ENCODE peak calls at places on chromosome 22, in eight cellular contexts. One of them, this sample, is unnamed.

GRCh38 chr22:38110008-38110862 is at the start of gene BAIAP2L2:
- DNase-seq in GF-D8: no peak
- DNase-seq in T-cell: no peak
- DNase-seq in adrenal gland: no peak
- DNase-seq in fibroblast of lung: no peak
- DNase-seq in WTC11: no peak
- DNase-seq in NB4: no peak
- DNase-seq in mucosa of gallbladder: peak; percentile 83
- DNase-seq in this sample: no peak

GRCh38 chr22:19635644-19636043 is 78.7 kb upstream of the SEPTIN5 start:
- DNase-seq in GF-D8: no peak
- DNase-seq in T-cell: no peak
- DNase-seq in adrenal gland: no peak
- DNase-seq in fibroblast of lung: no peak
- DNase-seq in WTC11: no peak
- DNase-seq in NB4: no peak
- DNase-seq in mucosa of gallbladder: no peak
- DNase-seq in this sample: no peak

GRCh38 chr22:46107089-46107664 is 43.1 kb upstream of the PPARA start:
- DNase-seq in GF-D8: no peak
- DNase-seq in T-cell: no peak
- DNase-seq in adrenal gland: peak; percentile 82
- DNase-seq in fibroblast of lung: no peak
- DNase-seq in WTC11: no peak
- DNase-seq in NB4: no peak
- DNase-seq in mucosa of gallbladder: no peak
- DNase-seq in this sample: no peak

GRCh38 chr22:50236731-50237409 is 8.0 kb downstream of the TUBGCP6 start:
- DNase-seq in GF-D8: no peak
- DNase-seq in T-cell: no peak
- DNase-seq in adrenal gland: no peak
- DNase-seq in fibroblast of lung: no peak
- DNase-seq in WTC11: no peak
- DNase-seq in NB4: peak; percentile 88
- DNase-seq in mucosa of gallbladder: no peak
- DNase-seq in this sample: no peak

GRCh38 chr22:29343313-29343805 is 27.9 kb upstream of the RASL10A start:
- DNase-seq in GF-D8: no peak
- DNase-seq in T-cell: no peak
- DNase-seq in adrenal gland: no peak
- DNase-seq in fibroblast of lung: peak; percentile 81
- DNase-seq in WTC11: no peak
- DNase-seq in NB4: no peak
- DNase-seq in mucosa of gallbladder: no peak
- DNase-seq in this sample: no peak

GRCh38 chr22:25795437-25795836 is 53.4 kb downstream of the MYO18B start:
- DNase-seq in GF-D8: no peak
- DNase-seq in T-cell: no peak
- DNase-seq in adrenal gland: no peak
- DNase-seq in fibroblast of lung: no peak
- DNase-seq in WTC11: no peak
- DNase-seq in NB4: no peak
- DNase-seq in mucosa of gallbladder: no peak
- DNase-seq in this sample: no peak

GRCh38 chr22:27580311-27580897 is 221.2 kb downstream of the MN1 start:
- DNase-seq in GF-D8: no peak
- DNase-seq in T-cell: no peak
- DNase-seq in adrenal gland: no peak
- DNase-seq in fibroblast of lung: no peak
- DNase-seq in WTC11: no peak
- DNase-seq in NB4: peak; percentile 14
- DNase-seq in mucosa of gallbladder: no peak
- DNase-seq in this sample: no peak

GRCh38 chr22:43996170-43996980 is 27.7 kb upstream of the PARVB start:
- DNase-seq in GF-D8: no peak
- DNase-seq in T-cell: peak; percentile 65
- DNase-seq in adrenal gland: peak; percentile 39
- DNase-seq in fibroblast of lung: no peak
- DNase-seq in WTC11: no peak
- DNase-seq in NB4: no peak
- DNase-seq in mucosa of gallbladder: peak; percentile 39
- DNase-seq in this sample: no peak

GRCh38 chr22:43553451-43554258 is 141.8 kb downstream of the MPPED1 start:
- DNase-seq in GF-D8: no peak
- DNase-seq in T-cell: no peak
- DNase-seq in adrenal gland: no peak
- DNase-seq in fibroblast of lung: no peak
- DNase-seq in WTC11: no peak
- DNase-seq in NB4: no peak
- DNase-seq in mucosa of gallbladder: no peak
- DNase-seq in this sample: no peak

GRCh38 chr22:36014539-36015072 is 14.0 kb downstream of the RBFOX2 start:
- DNase-seq in GF-D8: no peak
- DNase-seq in T-cell: no peak
- DNase-seq in adrenal gland: no peak
- DNase-seq in fibroblast of lung: no peak
- DNase-seq in WTC11: no peak
- DNase-seq in NB4: no peak
- DNase-seq in mucosa of gallbladder: no peak
- DNase-seq in this sample: no peak

GRCh38 chr22:28151241-28151640 is 232.2 kb upstream of the PITPNB start:
- DNase-seq in GF-D8: no peak
- DNase-seq in T-cell: no peak
- DNase-seq in adrenal gland: no peak
- DNase-seq in fibroblast of lung: no peak
- DNase-seq in WTC11: no peak
- DNase-seq in NB4: no peak
- DNase-seq in mucosa of gallbladder: no peak
- DNase-seq in this sample: no peak

GRCh38 chr22:28116261-28116673 is 197.2 kb upstream of the PITPNB start:
- DNase-seq in GF-D8: no peak
- DNase-seq in T-cell: no peak
- DNase-seq in adrenal gland: peak; percentile 27
- DNase-seq in fibroblast of lung: peak; percentile 99
- DNase-seq in WTC11: no peak
- DNase-seq in NB4: no peak
- DNase-seq in mucosa of gallbladder: peak; percentile 63
- DNase-seq in this sample: no peak

GRCh38 chr22:31604746-31605705 is 57.0 kb downstream of the PISD start:
- DNase-seq in GF-D8: no peak
- DNase-seq in T-cell: no peak
- DNase-seq in adrenal gland: no peak
- DNase-seq in fibroblast of lung: no peak
- DNase-seq in WTC11: no peak
- DNase-seq in NB4: peak; percentile 2
- DNase-seq in mucosa of gallbladder: no peak
- DNase-seq in this sample: no peak

GRCh38 chr22:22786301-22787115 is 101.1 kb upstream of the IGLL5 start:
- DNase-seq in GF-D8: no peak
- DNase-seq in T-cell: no peak
- DNase-seq in adrenal gland: no peak
- DNase-seq in fibroblast of lung: no peak
- DNase-seq in WTC11: no peak
- DNase-seq in NB4: no peak
- DNase-seq in mucosa of gallbladder: peak; percentile 37
- DNase-seq in this sample: no peak